ENCODE peak calls at places on chromosomes 12 and 14, in five cellular contexts. G is progenitor cell of endocrine pancreas, W is RWPE1, S is neural progenitor cell, F is kidney glomerular epithelial cell. A is an unnamed sample.

GRCh38 chr12:109962388-109962787 is 33.8 kb downstream of the GIT2 start:
- DNase-seq in F (no peak), W (no peak), G (no peak), S (no peak), A (no peak)

GRCh38 chr12:4116251-4117111 is 157.1 kb upstream of the CCND2 start:
- DNase-seq in W (peak), F (peak), S (peak), G (no peak), A (no peak)

GRCh38 chr12:90627180-90627896 is 327.6 kb downstream of the CCER1 start:
- DNase-seq in F (no peak), W (no peak), G (no peak), S (no peak), A (no peak)

GRCh38 chr14:22781606-22782000 is 15.1 kb downstream of the OXA1L start:
- DNase-seq in F (peak), W (peak), S (no peak), G (no peak), A (no peak)

GRCh38 chr14:22220427-22220826 is 368.6 kb downstream of the DAD1 start:
- DNase-seq in S (no peak), G (no peak), W (peak), F (peak), A (no peak)

GRCh38 chr12:108248011-108248410 is 91.1 kb downstream of the CMKLR1 start:
- DNase-seq in S (no peak), G (no peak), W (no peak), F (no peak), A (no peak)

GRCh38 chr12:47990351-47991105 is 13.7 kb downstream of the COL2A1 start:
- DNase-seq in W (no peak), S (no peak), G (no peak), F (no peak), A (no peak)

GRCh38 chr12:107992870-107993451 is 136.1 kb upstream of the WSCD2 start:
- DNase-seq in S (peak), W (peak), F (peak), G (peak), A (peak)

GRCh38 chr14:66543996-66544395 is 36.0 kb downstream of the GPHN start:
- DNase-seq in S (no peak), W (no peak), F (no peak), G (no peak), A (no peak)

GRCh38 chr12:132615579-132616066 is 3.0 kb upstream of the P2RX2 start:
- DNase-seq in G (no peak), W (no peak), F (no peak), S (no peak), A (no peak)

GRCh38 chr12:81043979-81044740 is 33.7 kb upstream of the ACSS3 start:
- DNase-seq in G (no peak), F (no peak), W (no peak), S (no peak), A (no peak)

GRCh38 chr12:4763549-4763948 is 43.3 kb downstream of the GALNT8 start:
- DNase-seq in W (no peak), S (peak), G (no peak), F (no peak), A (peak)

GRCh38 chr14:21405097-21405496 is 21.3 kb upstream of the SUPT16H start:
- DNase-seq in F (no peak), G (no peak), S (no peak), W (no peak), A (no peak)

GRCh38 chr12:953776-954175 is 4.3 kb upstream of the RAD52 start:
- DNase-seq in S (no peak), F (no peak), G (no peak), W (peak), A (no peak)

GRCh38 chr12:24848941-24849477 is 99.9 kb downstream of the BCAT1 start:
- DNase-seq in F (no peak), S (no peak), G (no peak), W (no peak), A (no peak)

GRCh38 chr14:51619551-51619950 is 32.2 kb upstream of the FRMD6 start:
- DNase-seq in W (no peak), F (no peak), G (no peak), S (no peak), A (no peak)

GRCh38 chr14:30462358-30462757 is 96.6 kb upstream of the G2E3 start:
- DNase-seq in S (no peak), W (no peak), F (no peak), G (no peak), A (no peak)

GRCh38 chr12:130064999-130065398 is 97.3 kb upstream of the FZD10 start:
- DNase-seq in G (no peak), S (peak), F (no peak), W (no peak), A (no peak)

GRCh38 chr14:29310210-29310609 is 543.6 kb downstream of the FOXG1 start:
- DNase-seq in F (no peak), S (no peak), W (no peak), G (no peak), A (no peak)

GRCh38 chr14:24246765-24247212 is 4.4 kb upstream of the TINF2 start:
- DNase-seq in G (no peak), W (no peak), F (no peak), S (no peak), A (no peak)

GRCh38 chr14:68685419-68686211 is 107.3 kb downstream of the ZFP36L1 start:
- DNase-seq in S (no peak), W (peak), F (peak), G (no peak), A (no peak)

GRCh38 chr12:6936378-6936638 is 7.3 kb upstream of the RNU7-1 start:
- DNase-seq in G (no peak), W (no peak), S (no peak), F (no peak), A (no peak)

GRCh38 chr12:44000309-44000952 is 164.6 kb downstream of the TMEM117 start:
- DNase-seq in G (peak), S (peak), F (peak), W (peak), A (peak)

GRCh38 chr14:88380405-88380804 is 5.1 kb upstream of the SPATA7 start:
- DNase-seq in W (no peak), F (no peak), G (no peak), S (no peak), A (no peak)

GRCh38 chr12:72179841-72180240 is 92.3 kb upstream of the TRHDE start:
- DNase-seq in S (no peak), G (no peak), W (no peak), F (no peak), A (no peak)

GRCh38 chr14:94081386-94081820 is 293 bp downstream of the IFI27L1 start:
- DNase-seq in W (no peak), F (no peak), S (no peak), G (no peak), A (no peak)

GRCh38 chr12:55820679-55821078 is 2.8 kb downstream of the ORMDL2 start:
- DNase-seq in G (no peak), S (no peak), F (no peak), W (no peak), A (no peak)

GRCh38 chr14:53062856-53063255 is 90.3 kb downstream of the DDHD1 start:
- DNase-seq in F (peak), W (no peak), S (no peak), G (no peak), A (no peak)

GRCh38 chr12:121992059-121992879 is 29.4 kb upstream of the BCL7A start:
- DNase-seq in W (peak), F (peak), S (no peak), G (no peak), A (no peak)

GRCh38 chr12:27620121-27620520 is 76.1 kb upstream of the REP15 start:
- DNase-seq in G (no peak), F (no peak), W (no peak), S (no peak), A (no peak)